ENCODE peak calls at places on chromosomes 3 and 15, in ten cellular contexts. One of them, this sample, is unnamed.

GRCh38 chr3:169041677-169042171 is 621.8 kb downstream of the MECOM start:
- DNase-seq in A549: peak
- DNase-seq in prostate gland: no peak
- DNase-seq in GM12892: no peak
- DNase-seq in suprapubic skin: no peak
- DNase-seq in stomach: no peak
- DNase-seq in NB4: peak
- DNase-seq in IMR-90: peak
- DNase-seq in adrenal gland: no peak
- DNase-seq in sigmoid colon: no peak
- DNase-seq in this sample: peak

GRCh38 chr15:92724144-92724543 is 68.6 kb upstream of the FAM174B start:
- DNase-seq in sigmoid colon: no peak
- DNase-seq in GM12892: no peak
- DNase-seq in IMR-90: no peak
- DNase-seq in adrenal gland: no peak
- DNase-seq in A549: no peak
- DNase-seq in suprapubic skin: no peak
- DNase-seq in NB4: no peak
- DNase-seq in prostate gland: no peak
- DNase-seq in stomach: no peak
- DNase-seq in this sample: no peak

GRCh38 chr3:174619244-174619643 is 239.9 kb upstream of the NAALADL2 start:
- DNase-seq in prostate gland: no peak
- DNase-seq in A549: no peak
- DNase-seq in sigmoid colon: no peak
- DNase-seq in IMR-90: no peak
- DNase-seq in adrenal gland: no peak
- DNase-seq in GM12892: no peak
- DNase-seq in NB4: no peak
- DNase-seq in stomach: no peak
- DNase-seq in suprapubic skin: no peak
- DNase-seq in this sample: no peak

GRCh38 chr3:38758557-38758956 is 57.5 kb downstream of the SCN10A start:
- DNase-seq in NB4: no peak
- DNase-seq in sigmoid colon: peak
- DNase-seq in IMR-90: no peak
- DNase-seq in A549: no peak
- DNase-seq in prostate gland: no peak
- DNase-seq in stomach: no peak
- DNase-seq in adrenal gland: no peak
- DNase-seq in suprapubic skin: no peak
- DNase-seq in GM12892: no peak
- DNase-seq in this sample: no peak

GRCh38 chr3:22542311-22542710 is 660.8 kb upstream of the UBE2E2 start:
- DNase-seq in sigmoid colon: no peak
- DNase-seq in A549: no peak
- DNase-seq in NB4: no peak
- DNase-seq in prostate gland: no peak
- DNase-seq in GM12892: no peak
- DNase-seq in adrenal gland: no peak
- DNase-seq in IMR-90: no peak
- DNase-seq in suprapubic skin: no peak
- DNase-seq in stomach: no peak
- DNase-seq in this sample: no peak

GRCh38 chr15:73781038-73781925 is 28.1 kb upstream of the INSYN1 start:
- DNase-seq in adrenal gland: peak
- DNase-seq in NB4: peak
- DNase-seq in sigmoid colon: no peak
- DNase-seq in stomach: no peak
- DNase-seq in prostate gland: no peak
- DNase-seq in IMR-90: peak
- DNase-seq in A549: peak
- DNase-seq in GM12892: no peak
- DNase-seq in suprapubic skin: no peak
- DNase-seq in this sample: no peak

GRCh38 chr3:174438501-174439156 is 420.5 kb upstream of the NAALADL2 start:
- DNase-seq in prostate gland: no peak
- DNase-seq in GM12892: no peak
- DNase-seq in stomach: no peak
- DNase-seq in IMR-90: no peak
- DNase-seq in sigmoid colon: no peak
- DNase-seq in NB4: no peak
- DNase-seq in adrenal gland: no peak
- DNase-seq in A549: no peak
- DNase-seq in suprapubic skin: no peak
- DNase-seq in this sample: no peak

GRCh38 chr3:118262800-118263402 is 771.7 kb downstream of the IGSF11 start:
- DNase-seq in prostate gland: no peak
- DNase-seq in GM12892: no peak
- DNase-seq in suprapubic skin: no peak
- DNase-seq in IMR-90: no peak
- DNase-seq in adrenal gland: no peak
- DNase-seq in NB4: no peak
- DNase-seq in stomach: no peak
- DNase-seq in sigmoid colon: no peak
- DNase-seq in A549: no peak
- DNase-seq in this sample: no peak

GRCh38 chr3:12235691-12236090 is 53.2 kb upstream of the PPARG start:
- DNase-seq in suprapubic skin: no peak
- DNase-seq in adrenal gland: no peak
- DNase-seq in prostate gland: no peak
- DNase-seq in sigmoid colon: no peak
- DNase-seq in A549: no peak
- DNase-seq in IMR-90: peak
- DNase-seq in GM12892: no peak
- DNase-seq in NB4: no peak
- DNase-seq in stomach: no peak
- DNase-seq in this sample: no peak

GRCh38 chr3:52062499-52062898 is 6.1 kb upstream of the DUSP7 start:
- DNase-seq in prostate gland: no peak
- DNase-seq in adrenal gland: peak
- DNase-seq in NB4: peak
- DNase-seq in A549: peak
- DNase-seq in stomach: no peak
- DNase-seq in IMR-90: peak
- DNase-seq in suprapubic skin: no peak
- DNase-seq in GM12892: no peak
- DNase-seq in sigmoid colon: no peak
- DNase-seq in this sample: peak

GRCh38 chr15:62125763-62126162 is 39.3 kb downstream of the C2CD4B start:
- DNase-seq in adrenal gland: peak
- DNase-seq in stomach: no peak
- DNase-seq in sigmoid colon: no peak
- DNase-seq in prostate gland: no peak
- DNase-seq in A549: peak
- DNase-seq in NB4: peak
- DNase-seq in GM12892: no peak
- DNase-seq in IMR-90: peak
- DNase-seq in suprapubic skin: no peak
- DNase-seq in this sample: peak

GRCh38 chr3:38002291-38002876 is 11.8 kb downstream of the VILL start:
- DNase-seq in adrenal gland: peak
- DNase-seq in GM12892: no peak
- DNase-seq in stomach: peak
- DNase-seq in sigmoid colon: peak
- DNase-seq in prostate gland: no peak
- DNase-seq in suprapubic skin: peak
- DNase-seq in A549: no peak
- DNase-seq in NB4: no peak
- DNase-seq in IMR-90: no peak
- DNase-seq in this sample: no peak

DNA sequence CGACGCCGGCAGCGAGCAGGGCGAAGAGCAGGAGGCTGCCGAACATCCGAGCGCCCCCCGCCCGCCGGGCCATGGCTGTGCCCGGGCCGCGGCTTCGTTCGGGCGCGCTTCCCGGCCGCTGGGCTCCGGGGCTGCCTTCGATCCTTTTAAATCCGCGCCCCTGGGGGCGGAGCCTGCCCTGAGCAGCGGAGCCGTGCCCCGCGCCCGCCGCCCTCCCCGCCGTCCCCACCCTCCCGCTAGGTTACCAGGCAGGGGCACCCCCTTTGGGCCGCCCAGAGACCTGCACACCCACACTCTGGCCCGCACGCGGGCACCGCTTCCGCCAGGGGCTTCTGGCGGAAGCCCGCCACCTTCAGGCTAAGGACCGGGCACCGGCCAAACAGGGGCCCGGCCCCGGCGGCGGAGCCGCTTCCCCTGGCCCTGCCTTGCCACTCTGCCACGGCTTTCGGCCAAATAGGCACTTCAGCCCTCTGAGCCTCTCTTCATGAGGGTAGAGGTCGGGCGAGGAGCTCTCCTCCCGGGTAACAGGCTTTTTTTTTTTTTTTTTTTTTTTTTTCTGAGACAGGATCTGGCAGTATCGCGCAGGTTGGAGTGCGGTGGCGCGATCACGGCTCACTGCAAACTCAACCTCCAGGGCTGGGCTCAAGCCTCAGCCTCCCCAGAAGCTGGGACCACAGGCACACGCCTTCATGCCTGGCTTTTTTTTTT is at the start of gene NMB:
- DNase-seq in stomach: peak
- DNase-seq in suprapubic skin: peak
- DNase-seq in A549: peak
- DNase-seq in NB4: peak
- DNase-seq in GM12892: peak
- DNase-seq in IMR-90: peak
- DNase-seq in adrenal gland: peak
- DNase-seq in sigmoid colon: peak
- DNase-seq in prostate gland: peak
- DNase-seq in this sample: peak
- TF ChIP-seq POLR2A in stomach: no peak
- TF ChIP-seq POLR2A in suprapubic skin: no peak
- TF ChIP-seq POLR2A in A549: peak
- TF ChIP-seq POLR2A in NB4: no peak
- TF ChIP-seq POLR2A in GM12892: peak
- TF ChIP-seq POLR2A in IMR-90: no peak
- TF ChIP-seq POLR2A in adrenal gland: peak
- TF ChIP-seq POLR2A in sigmoid colon: no peak
- TF ChIP-seq POLR2A in prostate gland: peak
- TF ChIP-seq POLR2A in this sample: no peak

GRCh38 chr15:65286704-65287514 is at the start of gene PARP16:
- DNase-seq in adrenal gland: peak
- DNase-seq in sigmoid colon: peak
- DNase-seq in suprapubic skin: peak
- DNase-seq in GM12892: peak
- DNase-seq in A549: peak
- DNase-seq in prostate gland: peak
- DNase-seq in NB4: peak
- DNase-seq in stomach: peak
- DNase-seq in IMR-90: peak
- DNase-seq in this sample: peak
- TF ChIP-seq POLR2A in adrenal gland: peak
- TF ChIP-seq POLR2A in sigmoid colon: peak
- TF ChIP-seq POLR2A in suprapubic skin: peak
- TF ChIP-seq POLR2A in GM12892: peak
- TF ChIP-seq POLR2A in A549: peak
- TF ChIP-seq POLR2A in prostate gland: peak
- TF ChIP-seq POLR2A in NB4: peak
- TF ChIP-seq POLR2A in stomach: no peak
- TF ChIP-seq POLR2A in IMR-90: no peak
- TF ChIP-seq POLR2A in this sample: peak

DNA sequence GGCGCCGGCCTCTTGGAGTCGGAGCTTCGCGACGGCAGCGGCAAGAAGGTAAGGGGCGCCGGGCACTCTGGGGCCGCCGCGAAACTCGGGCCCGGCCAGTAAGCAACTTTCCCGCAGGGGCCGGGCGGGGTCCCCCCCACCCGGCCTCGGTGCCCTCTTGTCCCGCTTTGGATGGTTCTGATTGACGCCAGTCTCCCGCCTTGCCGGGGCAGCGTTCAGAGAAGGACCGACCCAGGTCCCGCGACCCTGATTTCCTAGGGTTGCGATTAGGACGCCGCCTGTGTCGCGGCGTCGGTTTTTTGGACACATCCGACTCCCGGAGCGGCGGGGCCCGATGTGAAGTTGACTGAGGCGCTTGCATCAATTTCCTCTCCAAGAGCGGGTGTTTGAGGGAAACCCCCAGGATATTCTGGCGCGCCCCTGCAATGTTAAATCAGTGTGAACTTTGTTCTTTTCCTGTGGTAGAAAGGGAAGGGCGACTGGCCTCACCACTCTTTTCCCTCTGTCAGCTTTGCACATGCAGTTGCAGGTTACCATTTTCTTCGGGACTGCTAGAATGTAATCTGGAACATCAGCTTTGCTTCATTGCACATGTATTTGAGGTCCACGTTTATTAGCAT is 755 bp downstream of the PDE8A start:
- DNase-seq in prostate gland: peak
- DNase-seq in IMR-90: peak
- DNase-seq in stomach: peak
- DNase-seq in sigmoid colon: peak
- DNase-seq in A549: peak
- DNase-seq in suprapubic skin: peak
- DNase-seq in adrenal gland: peak
- DNase-seq in NB4: peak
- DNase-seq in GM12892: no peak
- DNase-seq in this sample: peak
- TF ChIP-seq POLR2A in prostate gland: peak
- TF ChIP-seq POLR2A in IMR-90: no peak
- TF ChIP-seq POLR2A in stomach: no peak
- TF ChIP-seq POLR2A in sigmoid colon: peak
- TF ChIP-seq POLR2A in A549: no peak
- TF ChIP-seq POLR2A in suprapubic skin: no peak
- TF ChIP-seq POLR2A in adrenal gland: peak
- TF ChIP-seq POLR2A in NB4: no peak
- TF ChIP-seq POLR2A in GM12892: peak
- TF ChIP-seq POLR2A in this sample: no peak

DNA sequence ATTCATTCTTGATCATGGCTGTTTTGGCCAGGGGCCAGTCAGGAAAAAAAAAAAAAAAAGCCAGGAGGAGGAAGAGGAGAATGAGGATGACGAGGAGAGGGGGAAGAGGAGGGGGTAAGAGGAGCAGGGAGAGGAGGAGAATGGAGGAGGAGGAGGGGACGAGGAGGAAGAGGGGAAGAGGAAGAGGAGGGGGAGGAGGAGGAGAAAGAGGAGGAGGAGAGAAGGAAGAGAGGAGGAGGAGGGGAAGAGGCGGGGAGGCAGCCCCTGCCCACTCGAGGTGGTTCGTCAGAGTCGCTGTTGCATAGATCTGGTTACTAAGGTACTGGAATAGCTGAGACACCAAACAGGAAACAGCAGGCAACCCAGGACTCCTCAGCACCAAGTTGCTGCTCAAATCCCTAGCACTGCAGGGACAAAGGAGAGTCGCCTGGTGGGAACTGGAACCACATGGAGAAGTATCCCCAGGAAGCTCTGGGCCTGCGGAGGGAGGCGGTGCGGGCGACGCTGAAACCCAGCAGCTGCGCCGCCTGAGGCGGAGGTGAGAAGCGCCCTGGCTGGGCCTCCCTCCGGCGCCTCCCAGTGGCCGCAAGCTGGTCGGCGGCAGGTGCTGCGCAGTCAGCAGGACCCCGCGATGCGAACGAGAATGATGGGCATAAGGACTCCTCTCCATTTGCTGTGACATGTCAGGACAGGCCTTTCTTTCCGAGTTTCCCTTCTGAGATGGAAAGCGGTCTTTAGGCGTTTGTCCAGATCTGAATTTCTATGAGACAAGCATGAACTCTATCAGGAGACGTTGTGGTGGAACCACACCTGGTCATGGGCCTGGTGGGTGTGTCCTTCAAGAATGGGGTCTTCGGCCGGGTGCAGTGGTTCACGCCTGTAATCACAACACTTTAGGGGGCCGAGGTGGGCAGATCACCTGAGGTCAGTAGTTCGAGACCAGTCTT is 17.5 kb downstream of the FAM240A start:
- DNase-seq in suprapubic skin: peak
- DNase-seq in sigmoid colon: peak
- DNase-seq in adrenal gland: peak
- DNase-seq in NB4: peak
- DNase-seq in prostate gland: peak
- DNase-seq in A549: peak
- DNase-seq in IMR-90: peak
- DNase-seq in stomach: peak
- DNase-seq in GM12892: peak
- DNase-seq in this sample: peak
- TF ChIP-seq POLR2A in suprapubic skin: no peak
- TF ChIP-seq POLR2A in sigmoid colon: no peak
- TF ChIP-seq POLR2A in adrenal gland: no peak
- TF ChIP-seq POLR2A in NB4: no peak
- TF ChIP-seq POLR2A in prostate gland: no peak
- TF ChIP-seq POLR2A in A549: no peak
- TF ChIP-seq POLR2A in IMR-90: no peak
- TF ChIP-seq POLR2A in stomach: no peak
- TF ChIP-seq POLR2A in GM12892: no peak
- TF ChIP-seq POLR2A in this sample: no peak

This sample was measured in erythroblast.